ENCODE peak calls at places on chromosome 2, in six cellular contexts. P is aorta, D is heart right ventricle, M is cardiac fibroblast, Q is thoracic aorta, Y is mucosa of descending colon. O is an unnamed sample.

GRCh38 chr2:98842136-98842535 is 93.9 kb downstream of the CRACDL start:
- DNase-seq in P (no peak), D (no peak), M (no peak), Q (no peak), Y (no peak), O (no peak)

GRCh38 chr2:64018715-64019082 is 529 bp downstream of the VPS54 start:
- DNase-seq in P (peak; percentile 70), D (no peak), M (peak; percentile 58), Q (no peak), Y (peak; percentile 78), O (no peak)

GRCh38 chr2:120589782-120590608 is 145.7 kb upstream of the GLI2 start:
- DNase-seq in P (no peak), D (no peak), M (peak; percentile 99), Q (no peak), Y (no peak), O (no peak)

GRCh38 chr2:197198890-197199289 is 111.7 kb downstream of the ANKRD44 start:
- DNase-seq in P (peak; percentile 77), D (peak; percentile 44), M (peak; percentile 70), Q (no peak), Y (peak; percentile 57), O (peak; percentile 100)

GRCh38 chr2:38218583-38218982 is 142.6 kb upstream of the CYP1B1 start:
- DNase-seq in P (no peak), D (no peak), M (peak; percentile 53), Q (no peak), Y (no peak), O (no peak)

GRCh38 chr2:231926761-231927565 is 767 bp upstream of the NPPC start:
- DNase-seq in P (peak; percentile 29), D (no peak), M (peak; percentile 12), Q (no peak), Y (peak; percentile 42), O (no peak)

GRCh38 chr2:54455584-54456525 is at the start of gene SPTBN1:
- DNase-seq in P (peak; percentile 93), D (peak; percentile 94), M (peak; percentile 97), Q (peak; percentile 64), Y (peak; percentile 74), O (peak; percentile 53)

GRCh38 chr2:40213616-40214015 is 238.3 kb downstream of the SLC8A1 start:
- DNase-seq in P (no peak), D (no peak), M (no peak), Q (no peak), Y (no peak), O (no peak)

GRCh38 chr2:97654791-97655190 is 8.9 kb downstream of the COX5B start:
- DNase-seq in P (no peak), D (no peak), M (no peak), Q (no peak), Y (no peak), O (no peak)
- H3K4me3 ChIP-seq in P (no peak overlapping the region), D (no peak overlapping the region), M (no peak overlapping the region), Q (no peak overlapping the region), Y (no peak overlapping the region), O (no peak overlapping the region)

GRCh38 chr2:118844261-118845004 is 3.0 kb downstream of the EN1 start:
- DNase-seq in P (no peak), D (no peak), M (no peak), Q (no peak), Y (no peak), O (no peak)
- H3K4me3 ChIP-seq in P (no peak overlapping the region), D (no peak overlapping the region), M (peak overlapping the region; percentile 8), Q (no peak overlapping the region), Y (no peak overlapping the region), O (no peak overlapping the region)

GRCh38 chr2:46256563-46257142 is 40.6 kb upstream of the EPAS1 start:
- DNase-seq in P (no peak), D (no peak), M (no peak), Q (no peak), Y (no peak), O (no peak)
- H3K4me3 ChIP-seq in P (no peak overlapping the region), D (no peak overlapping the region), M (no peak overlapping the region), Q (no peak overlapping the region), Y (no peak overlapping the region), O (no peak overlapping the region)

GRCh38 chr2:101157272-101157671 is 6.1 kb upstream of the TBC1D8 start:
- DNase-seq in P (no peak), D (no peak), M (no peak), Q (no peak), Y (no peak), O (no peak)

GRCh38 chr2:101168647-101169046 is 17.5 kb upstream of the TBC1D8 start:
- DNase-seq in P (no peak), D (no peak), M (no peak), Q (no peak), Y (no peak), O (no peak)

GRCh38 chr2:101159526-101159925 is 8.3 kb upstream of the TBC1D8 start:
- DNase-seq in P (no peak), D (no peak), M (no peak), Q (no peak), Y (no peak), O (no peak)

GRCh38 chr2:101160454-101160853 is 9.3 kb upstream of the TBC1D8 start:
- DNase-seq in P (peak; percentile 55), D (no peak), M (peak; percentile 79), Q (no peak), Y (no peak), O (no peak)

DNA sequence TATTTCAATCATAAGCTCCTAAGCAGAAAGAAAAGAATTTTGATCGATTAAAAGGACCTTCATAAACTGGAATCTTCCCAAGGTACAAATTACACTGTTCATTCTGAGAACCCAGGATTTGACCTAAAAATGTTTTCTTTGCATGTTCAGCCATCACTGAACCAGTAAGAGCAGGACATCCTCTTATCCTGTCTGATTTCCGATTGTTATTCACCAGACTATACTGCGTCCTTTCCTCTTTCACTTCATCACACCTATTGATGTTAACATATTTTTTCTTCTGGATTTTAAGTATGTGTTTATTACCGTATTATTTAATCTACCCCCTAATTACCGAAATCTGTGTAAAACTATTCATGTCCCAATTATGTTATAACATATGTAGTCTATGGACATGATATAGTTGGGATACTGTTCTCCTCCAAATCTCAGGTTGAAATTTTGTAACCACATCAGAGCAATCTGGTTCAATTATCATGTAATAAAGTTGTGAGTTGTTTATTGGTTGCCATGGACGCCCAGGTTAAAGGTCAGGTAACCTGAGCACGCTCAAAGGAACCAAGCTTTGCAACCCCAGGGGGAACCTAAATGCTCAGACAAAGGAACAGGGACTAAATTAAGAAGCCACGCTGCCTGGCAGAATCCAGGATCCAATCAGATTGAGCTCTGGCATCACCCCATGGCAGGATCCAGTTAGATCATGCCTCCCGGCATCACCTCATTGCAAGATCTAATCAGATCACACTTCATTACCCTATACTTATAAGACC is 11.6 kb upstream of the TBC1D8 start:
- DNase-seq in P (no peak), D (no peak), M (no peak), Q (no peak), Y (no peak), O (no peak)
- H3K4me3 ChIP-seq in P (no peak overlapping the region), D (no peak overlapping the region), M (no peak overlapping the region), Q (no peak overlapping the region), Y (no peak overlapping the region), O (no peak overlapping the region)

GRCh38 chr2:227582369-227582768 is 16.3 kb upstream of the SCYGR2 start:
- DNase-seq in P (no peak), D (no peak), M (no peak), Q (no peak), Y (no peak), O (no peak)
- H3K4me3 ChIP-seq in P (no peak overlapping the region), D (no peak overlapping the region), M (no peak overlapping the region), Q (no peak overlapping the region), Y (no peak overlapping the region), O (no peak overlapping the region)

DNA sequence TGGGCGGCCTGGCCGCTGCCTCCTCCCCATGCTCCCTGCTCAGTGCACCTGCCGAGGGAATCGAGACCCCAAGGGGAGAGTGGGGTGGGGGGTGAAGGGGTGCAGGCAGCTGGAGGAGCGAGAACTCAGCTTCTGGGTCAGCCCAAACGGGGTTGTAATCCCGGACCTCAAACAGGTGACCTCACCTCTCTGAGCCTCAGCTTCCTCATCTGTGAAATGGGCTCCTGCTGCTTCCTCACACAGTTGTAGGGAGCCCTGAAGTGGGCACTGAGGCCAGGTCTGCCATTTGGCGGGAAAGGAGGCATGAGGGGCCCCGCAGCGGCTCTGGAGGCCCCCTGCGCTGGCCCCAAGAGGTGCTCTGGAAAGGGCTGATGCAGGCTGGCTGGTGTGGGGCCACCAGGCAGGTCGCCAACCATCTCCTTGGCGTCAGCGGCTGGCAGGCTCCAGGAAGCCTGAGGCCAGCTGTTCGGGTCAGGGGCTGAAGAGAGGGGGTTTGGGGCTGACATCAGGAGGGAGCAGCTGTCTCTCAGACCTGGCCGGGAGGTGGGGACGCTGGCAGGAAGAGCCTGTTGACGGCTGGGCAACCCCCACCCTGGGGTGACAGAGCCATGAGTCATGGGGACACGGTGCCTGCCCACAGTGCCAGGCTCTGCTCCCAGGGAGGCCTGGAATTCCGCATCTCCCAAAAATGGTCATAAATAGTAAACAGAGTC is 4.9 kb downstream of the KLHL30 start:
- DNase-seq in P (peak; percentile 74), D (no peak), M (peak; percentile 38), Q (no peak), Y (no peak), O (no peak)
- H3K4me3 ChIP-seq in P (no peak overlapping the region), D (no peak overlapping the region), M (no peak overlapping the region), Q (peak overlapping the region; percentile 54), Y (no peak overlapping the region), O (no peak overlapping the region)

GRCh38 chr2:239222346-239223028 is 178.3 kb downstream of the HDAC4 start:
- DNase-seq in P (no peak), D (no peak), M (peak; percentile 89), Q (no peak), Y (no peak), O (peak; percentile 60)
- H3K4me3 ChIP-seq in P (no peak overlapping the region), D (peak overlapping the region; percentile 24), M (no peak overlapping the region), Q (peak overlapping the region; percentile 69), Y (no peak overlapping the region), O (peak overlapping the region; percentile 34)

DNA sequence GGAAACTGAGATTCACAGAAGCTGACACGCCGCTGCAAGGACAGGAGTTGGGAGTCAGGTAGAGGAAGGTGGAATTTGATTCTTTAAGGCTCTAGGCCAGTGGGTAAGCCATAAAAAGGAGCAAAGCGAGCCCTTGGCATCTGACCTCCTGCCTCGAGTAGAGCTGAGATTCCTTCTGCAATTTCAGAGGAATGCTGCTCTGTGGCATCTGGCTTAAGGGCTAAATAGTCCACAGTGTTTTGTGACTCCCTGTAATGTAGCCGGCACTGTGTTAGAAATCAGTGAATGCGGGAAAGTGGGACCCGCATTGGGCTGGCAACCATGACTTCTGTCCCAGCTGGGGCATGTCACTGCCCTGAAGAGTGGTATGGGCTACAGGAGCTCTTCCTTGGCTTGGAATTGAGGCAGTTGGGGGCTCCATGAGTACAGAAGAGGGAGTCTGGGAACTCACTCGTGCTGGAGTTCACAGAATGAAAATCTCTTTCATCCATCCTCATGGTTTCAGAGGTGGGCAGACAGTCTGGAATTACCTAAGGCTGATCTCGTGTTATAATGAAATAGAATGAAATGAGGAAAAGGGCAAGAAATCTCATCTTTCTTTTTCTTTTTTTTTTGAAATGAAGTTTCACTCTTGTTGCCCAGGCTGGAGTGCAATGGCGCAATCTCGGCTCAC is 12.7 kb upstream of the MYCN start:
- DNase-seq in P (no peak), D (no peak), M (no peak), Q (no peak), Y (no peak), O (no peak)
- H3K4me3 ChIP-seq in P (no peak overlapping the region), D (no peak overlapping the region), M (no peak overlapping the region), Q (no peak overlapping the region), Y (no peak overlapping the region), O (no peak overlapping the region)

GRCh38 chr2:88170472-88170892 is 336 bp downstream of the THNSL2 start:
- DNase-seq in P (peak; percentile 64), D (peak; percentile 27), M (no peak), Q (no peak), Y (no peak), O (no peak)
- H3K4me3 ChIP-seq in P (peak overlapping the region; percentile 99), D (peak overlapping the region; percentile 63), M (peak overlapping the region; percentile 65), Q (peak overlapping the region; percentile 68), Y (peak overlapping the region; percentile 20), O (no peak overlapping the region)

O was measured in Jurkat, Clone E6-1.